ENCODE peak calls at places on chromosomes 7 and 10, in nine cellular contexts. W, Y, M, V, H, N, T, O and X are unnamed samples.

GRCh38 chr7:44387427-44387826 is 62.0 kb upstream of the CAMK2B start:
- DNase-seq in W (no peak), Y (no peak), M (no peak), V (no peak), H (no peak), N (no peak), T (no peak), O (no peak), X (no peak)

GRCh38 chr7:87139514-87139913 is 12.7 kb upstream of the DMTF1 start:
- DNase-seq in W (no peak), Y (no peak), M (no peak), V (no peak), H (no peak), N (no peak), T (no peak), O (no peak), X (no peak)

GRCh38 chr7:128247640-128248194 is 6.6 kb downstream of the LEP start:
- DNase-seq in W (no peak), Y (no peak), M (no peak), V (no peak), H (no peak), N (no peak), T (no peak), O (no peak), X (no peak)

GRCh38 chr7:158710651-158711102 is 6.1 kb upstream of the NCAPG2 start:
- DNase-seq in W (no peak), Y (no peak), M (peak), V (no peak), H (peak), N (no peak), T (no peak), O (no peak), X (no peak)

GRCh38 chr7:80278737-80279136 is 144.1 kb downstream of the GNAI1 start:
- DNase-seq in W (no peak), Y (no peak), M (no peak), V (no peak), H (no peak), N (no peak), T (no peak), O (no peak), X (no peak)

GRCh38 chr10:42936580-42936979 is 140.3 kb upstream of the RET start:
- DNase-seq in W (no peak), Y (no peak), M (no peak), V (no peak), H (no peak), N (no peak), T (no peak), O (no peak), X (no peak)

GRCh38 chr7:5296627-5297226 is 14.0 kb downstream of the SLC29A4 start:
- DNase-seq in W (no peak), Y (peak), M (peak), V (no peak), H (no peak), N (no peak), T (peak), O (peak), X (no peak)

GRCh38 chr10:22230331-22230833 is 12.6 kb upstream of the EBLN1 start:
- DNase-seq in W (no peak), Y (peak), M (peak), V (no peak), H (no peak), N (peak), T (peak), O (peak), X (peak)

GRCh38 chr7:28292826-28293528 is 112.4 kb upstream of the JAZF1 start:
- DNase-seq in W (no peak), Y (no peak), M (no peak), V (no peak), H (no peak), N (no peak), T (no peak), O (peak), X (no peak)

GRCh38 chr7:47896809-47897423 is 51.4 kb downstream of the PKD1L1 start:
- DNase-seq in W (no peak), Y (no peak), M (no peak), V (no peak), H (no peak), N (no peak), T (no peak), O (no peak), X (no peak)

GRCh38 chr10:70602665-70603438 is at the start of gene PRF1:
- DNase-seq in W (no peak), Y (no peak), M (peak), V (no peak), H (no peak), N (no peak), T (peak), O (peak), X (no peak)

GRCh38 chr10:118342638-118343020 is 505 bp upstream of the FAM204A start:
- DNase-seq in W (no peak), Y (no peak), M (no peak), V (no peak), H (no peak), N (peak), T (no peak), O (no peak), X (no peak)

GRCh38 chr7:41222704-41223103 is 480.2 kb downstream of the INHBA start:
- DNase-seq in W (no peak), Y (no peak), M (no peak), V (no peak), H (no peak), N (no peak), T (no peak), O (no peak), X (no peak)

GRCh38 chr10:48495282-48496045 is 109.4 kb downstream of the ARHGAP22 start:
- DNase-seq in W (no peak), Y (no peak), M (no peak), V (no peak), H (no peak), N (no peak), T (no peak), O (no peak), X (no peak)

GRCh38 chr7:91212592-91212991 is 51.6 kb upstream of the FZD1 start:
- DNase-seq in W (no peak), Y (no peak), M (no peak), V (no peak), H (no peak), N (no peak), T (no peak), O (no peak), X (peak)

GRCh38 chr7:125061776-125062397 is 132.3 kb upstream of the POT1 start:
- DNase-seq in W (peak), Y (no peak), M (no peak), V (no peak), H (no peak), N (no peak), T (no peak), O (no peak), X (no peak)

GRCh38 chr7:116239434-116239833 is 29.1 kb downstream of the TES start:
- DNase-seq in W (no peak), Y (no peak), M (no peak), V (no peak), H (no peak), N (no peak), T (no peak), O (no peak), X (no peak)

GRCh38 chr7:94228678-94229077 is 166.0 kb upstream of the COL1A2 start:
- DNase-seq in W (no peak), Y (no peak), M (no peak), V (no peak), H (no peak), N (no peak), T (no peak), O (no peak), X (no peak)

GRCh38 chr10:88411772-88412349 is 171.3 kb downstream of the RNLS start:
- DNase-seq in W (no peak), Y (no peak), M (no peak), V (no peak), H (no peak), N (no peak), T (no peak), O (no peak), X (no peak)

GRCh38 chr10:99619851-99620712 is at the start of gene SLC25A28:
- DNase-seq in W (peak), Y (peak), M (peak), V (peak), H (peak), N (peak), T (peak), O (peak), X (peak)

GRCh38 chr7:111098011-111098925 is 7.3 kb downstream of the LRRN3 start:
- DNase-seq in W (no peak), Y (peak), M (peak), V (no peak), H (no peak), N (no peak), T (no peak), O (peak), X (peak)

GRCh38 chr10:97731346-97732051 is 5.4 kb upstream of the ZFYVE27 start:
- DNase-seq in W (no peak), Y (peak), M (peak), V (peak), H (no peak), N (peak), T (peak), O (peak), X (peak)

GRCh38 chr7:127934711-127935110 is 96.5 kb downstream of the LRRC4 start:
- DNase-seq in W (no peak), Y (no peak), M (no peak), V (no peak), H (no peak), N (no peak), T (no peak), O (no peak), X (no peak)

GRCh38 chr10:48505394-48506112 is 99.3 kb downstream of the ARHGAP22 start:
- DNase-seq in W (no peak), Y (no peak), M (peak), V (no peak), H (no peak), N (no peak), T (no peak), O (no peak), X (no peak)

GRCh38 chr7:37488163-37488759 is 39.6 kb upstream of the ELMO1 start:
- DNase-seq in W (no peak), Y (no peak), M (no peak), V (no peak), H (no peak), N (no peak), T (no peak), O (no peak), X (no peak)

GRCh38 chr7:33981686-33982424 is 76.5 kb downstream of the BMPER start:
- DNase-seq in W (no peak), Y (no peak), M (no peak), V (no peak), H (peak), N (no peak), T (no peak), O (no peak), X (no peak)

GRCh38 chr7:158868754-158869410 is 12.5 kb downstream of the DYNC2I1 start:
- DNase-seq in W (no peak), Y (no peak), M (no peak), V (no peak), H (no peak), N (no peak), T (no peak), O (no peak), X (peak)

GRCh38 chr7:56007167-56007652 is 42.8 kb downstream of the NIPSNAP2 start:
- DNase-seq in W (no peak), Y (no peak), M (no peak), V (no peak), H (no peak), N (peak), T (no peak), O (no peak), X (no peak)

GRCh38 chr10:100774876-100775275 is 29.5 kb downstream of the PAX2 start:
- DNase-seq in W (no peak), Y (no peak), M (no peak), V (no peak), H (no peak), N (no peak), T (no peak), O (no peak), X (no peak)

GRCh38 chr10:60549686-60550085 is 160.0 kb upstream of the ANK3 start:
- DNase-seq in W (peak), Y (peak), M (no peak), V (no peak), H (no peak), N (no peak), T (peak), O (no peak), X (no peak)

GRCh38 chr7:99535667-99536066 is 16.2 kb downstream of the FAM200A start:
- DNase-seq in W (no peak), Y (no peak), M (no peak), V (no peak), H (no peak), N (no peak), T (no peak), O (no peak), X (no peak)

GRCh38 chr10:5571826-5572225 is 47.1 kb downstream of the CALML3 start:
- DNase-seq in W (no peak), Y (no peak), M (no peak), V (no peak), H (no peak), N (no peak), T (no peak), O (no peak), X (no peak)

GRCh38 chr7:2934211-2934731 is 90.2 kb upstream of the GNA12 start:
- DNase-seq in W (peak), Y (no peak), M (no peak), V (no peak), H (peak), N (no peak), T (no peak), O (peak), X (no peak)